ENCODE peak calls at places on chromosome 15, in five cellular contexts. B is brain microvascular endothelial cell, V is fibroblast of lung, H is GM23338, C is astrocyte of the spinal cord. Y is an unnamed sample.
A peak's percentile ranks its signal among the peaks of the same experiment; 100 is the strongest.

GRCh38 chr15:32651229-32651837 is 9.8 kb downstream of the SCG5 start:
- DNase-seq in C (peak; percentile 69), B (peak; percentile 56), V (peak; percentile 72), H (peak; percentile 86), Y (peak; percentile 52)

GRCh38 chr15:73021139-73021621 is 31.1 kb upstream of the NEO1 start:
- DNase-seq in V (no peak), H (peak; percentile 71), B (no peak), C (no peak), Y (no peak)

GRCh38 chr15:31302778-31303433 is 23.7 kb upstream of the KLF13 start:
- DNase-seq in V (no peak), H (peak; percentile 60), B (no peak), C (no peak), Y (peak; percentile 35)

GRCh38 chr15:95875141-95875643 is 455.3 kb upstream of the NR2F2 start:
- DNase-seq in C (peak; percentile 81), H (no peak), B (peak; percentile 65), V (peak; percentile 76), Y (peak; percentile 8)

GRCh38 chr15:31452595-31453557 is 126.2 kb downstream of the KLF13 start:
- DNase-seq in V (no peak), B (no peak), H (no peak), C (no peak), Y (no peak)

GRCh38 chr15:87478688-87479072 is 777.9 kb downstream of the NTRK3 start:
- DNase-seq in H (no peak), B (no peak), C (no peak), V (no peak), Y (no peak)

GRCh38 chr15:79004336-79004735 is 59.5 kb upstream of the CTSH start:
- DNase-seq in C (peak; percentile 30), B (peak; percentile 65), H (peak; percentile 68), V (peak; percentile 33), Y (peak; percentile 42)

GRCh38 chr15:70096215-70096974 is 1.3 kb downstream of the TLE3 start:
- DNase-seq in B (peak; percentile 25), H (no peak), V (peak; percentile 55), C (peak; percentile 58), Y (peak; percentile 79)

GRCh38 chr15:32878342-32878741 is 160.5 kb downstream of the GREM1 start:
- DNase-seq in V (no peak), B (no peak), H (no peak), C (no peak), Y (no peak)

GRCh38 chr15:88072598-88073385 is 183.7 kb downstream of the NTRK3 start:
- DNase-seq in C (no peak), B (no peak), V (no peak), H (peak; percentile 74), Y (no peak)

GRCh38 chr15:94582368-94582767 is 351.0 kb downstream of the MCTP2 start:
- DNase-seq in C (no peak), B (no peak), V (no peak), H (peak; percentile 77), Y (peak; percentile 54)

GRCh38 chr15:72117448-72117697 is 577 bp downstream of the MYO9A start:
- DNase-seq in C (peak; percentile 83), B (peak; percentile 75), V (peak; percentile 83), H (peak; percentile 88), Y (peak; percentile 75)

GRCh38 chr15:44028349-44028748 is 166.7 kb downstream of the FRMD5 start:
- DNase-seq in C (peak; percentile 43), H (no peak), V (no peak), B (peak; percentile 41), Y (peak; percentile 27)

GRCh38 chr15:70783610-70784021 is 20.3 kb upstream of the UACA start:
- DNase-seq in V (peak; percentile 46), B (no peak), C (peak; percentile 65), H (no peak), Y (no peak)

GRCh38 chr15:78878356-78878755 is 5.7 kb downstream of the MORF4L1 start:
- DNase-seq in H (no peak), B (peak; percentile 42), V (peak; percentile 36), C (peak; percentile 69), Y (no peak)

GRCh38 chr15:60592386-60593339 is 113.7 kb upstream of the ICE2 start:
- DNase-seq in V (peak; percentile 60), B (peak; percentile 29), C (peak; percentile 54), H (peak; percentile 94), Y (peak; percentile 89)
- TF ChIP-seq CTCF in V (no peak), B (peak; percentile 10), C (no peak), H (peak; percentile 18), Y (peak; percentile 21)

GRCh38 chr15:61216519-61216918 is 12.6 kb downstream of the RORA start:
- DNase-seq in H (peak; percentile 74), C (no peak), V (no peak), B (no peak), Y (no peak)
- TF ChIP-seq CTCF in H (peak; percentile 58), C (no peak), V (no peak), B (peak; percentile 17), Y (no peak)

DNA sequence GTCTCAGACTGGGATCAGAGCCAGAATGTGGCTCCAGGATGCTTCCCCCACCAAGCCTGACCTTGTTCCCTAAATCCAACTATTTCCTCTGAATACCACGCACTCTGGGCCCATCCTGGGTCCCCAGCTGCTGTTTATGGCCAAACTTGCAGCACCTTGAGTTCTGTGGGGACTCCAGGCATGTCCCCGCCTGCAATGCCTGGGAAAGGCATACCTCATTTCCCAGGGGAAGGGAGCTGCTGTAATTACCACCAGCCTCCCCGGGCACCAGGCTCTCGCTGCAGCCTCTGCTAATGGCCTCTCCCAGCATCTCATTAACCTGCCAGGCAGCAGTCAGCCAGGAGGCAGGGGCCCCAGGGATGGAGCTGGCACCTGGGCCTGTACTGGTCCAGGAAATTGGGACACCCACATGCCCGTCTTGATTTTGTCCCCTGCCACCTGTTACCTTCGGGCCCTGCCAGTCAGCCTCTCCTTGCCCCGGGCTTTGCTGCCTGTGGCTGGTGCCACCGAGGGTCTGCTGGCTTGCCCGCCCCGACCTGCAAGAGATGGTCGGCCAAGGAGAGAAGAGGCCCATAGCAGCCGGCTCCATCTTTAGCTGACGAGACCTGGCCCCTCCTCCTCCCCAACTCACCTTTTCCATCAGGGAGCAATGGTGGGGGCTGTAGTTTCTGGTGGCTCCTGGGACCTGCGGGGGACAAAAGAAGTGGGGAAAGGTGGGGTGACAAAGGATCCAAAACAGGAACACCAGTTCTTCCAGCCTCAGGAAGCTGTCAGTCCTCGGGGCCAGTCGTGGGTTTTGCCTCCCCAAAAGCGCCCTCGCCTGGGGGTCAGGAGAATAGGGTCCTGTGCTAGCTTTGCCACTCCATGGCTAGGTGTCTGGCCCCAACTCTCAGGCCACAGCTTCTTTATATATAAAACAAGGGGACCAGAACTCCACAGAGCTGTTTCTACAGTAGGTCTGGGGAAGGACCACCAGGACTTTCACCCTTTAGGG is 4.3 kb downstream of the CCDC9B start:
- DNase-seq in V (no peak), B (no peak), C (no peak), H (peak; percentile 72), Y (peak; percentile 18)
- TF ChIP-seq CTCF in V (no peak), B (peak; percentile 22), C (peak; percentile 12), H (peak; percentile 56), Y (no peak)

GRCh38 chr15:90859234-90860131 is 8.9 kb upstream of the FURIN start:
- DNase-seq in C (no peak), V (no peak), H (peak; percentile 47), B (no peak), Y (peak; percentile 1)
- TF ChIP-seq CTCF in C (no peak), V (no peak), H (peak; percentile 10), B (no peak), Y (no peak)

DNA sequence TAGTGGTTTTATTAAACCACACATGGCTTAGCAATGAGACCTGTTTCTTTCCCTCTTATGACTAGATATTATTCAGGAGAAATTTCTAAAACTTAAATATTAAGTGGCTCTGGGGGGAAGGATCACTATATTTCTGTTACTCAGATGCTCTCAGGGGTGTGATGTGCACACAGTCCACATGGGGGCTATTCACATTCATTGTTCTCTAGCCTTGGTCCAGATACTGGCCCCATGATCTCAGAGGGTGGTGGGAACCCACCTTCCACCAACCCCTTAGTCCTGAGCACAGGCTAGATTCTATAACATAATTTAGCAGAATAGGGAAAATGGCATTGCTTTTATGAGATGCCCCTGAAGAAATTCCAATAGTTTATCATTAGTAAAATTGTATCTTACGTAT is 149.0 kb upstream of the ST8SIA2 start:
- DNase-seq in H (no peak), C (no peak), V (no peak), B (no peak), Y (no peak)
- TF ChIP-seq CTCF in H (no peak), C (no peak), V (no peak), B (no peak), Y (no peak)

DNA sequence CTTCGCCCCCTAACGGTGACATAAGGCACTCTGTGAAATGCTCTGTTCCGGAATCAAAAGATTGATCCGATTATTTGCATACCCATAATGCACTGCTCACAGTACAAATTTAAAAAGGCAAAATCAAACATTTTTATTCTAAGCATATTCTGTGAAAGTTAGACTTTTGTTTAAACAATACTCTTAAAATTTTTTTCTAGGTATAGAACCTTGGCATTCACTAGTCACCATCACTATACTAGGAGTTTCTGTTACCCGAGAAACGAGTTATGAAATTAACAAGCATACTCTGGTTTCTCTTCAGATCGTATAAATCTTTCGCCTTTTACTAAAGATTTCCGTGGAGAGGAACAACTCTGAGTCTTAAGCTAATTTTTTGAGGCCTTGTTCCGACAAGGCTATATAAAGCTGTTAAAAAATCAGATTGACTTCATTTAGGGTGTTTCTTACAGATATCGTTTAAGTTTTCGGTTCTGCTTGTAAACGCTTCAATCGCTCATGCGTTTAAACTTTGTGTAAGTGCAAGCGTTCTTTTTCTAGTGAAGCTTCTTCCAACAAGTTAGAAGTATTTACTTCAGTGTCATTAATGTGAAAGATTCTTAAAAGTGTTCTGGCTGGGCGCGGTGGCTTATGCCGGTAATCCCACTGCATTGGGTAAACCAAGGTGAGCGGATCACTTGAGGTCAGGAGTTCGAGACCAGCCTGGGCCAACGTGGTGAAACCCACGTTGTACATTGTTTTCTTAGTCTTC is at the start of gene RNU5B-1:
- DNase-seq in H (peak; percentile 95), C (peak; percentile 98), B (peak; percentile 87), V (peak; percentile 99), Y (peak; percentile 89)
- TF ChIP-seq CTCF in H (no peak), C (peak; percentile 92), B (peak; percentile 92), V (peak; percentile 95), Y (peak; percentile 95)

GRCh38 chr15:40289140-40289775 is 6.4 kb upstream of the ANKRD63 start:
- DNase-seq in B (no peak), V (no peak), H (no peak), C (no peak), Y (no peak)
- TF ChIP-seq CTCF in B (no peak), V (no peak), H (no peak), C (no peak), Y (no peak)

DNA sequence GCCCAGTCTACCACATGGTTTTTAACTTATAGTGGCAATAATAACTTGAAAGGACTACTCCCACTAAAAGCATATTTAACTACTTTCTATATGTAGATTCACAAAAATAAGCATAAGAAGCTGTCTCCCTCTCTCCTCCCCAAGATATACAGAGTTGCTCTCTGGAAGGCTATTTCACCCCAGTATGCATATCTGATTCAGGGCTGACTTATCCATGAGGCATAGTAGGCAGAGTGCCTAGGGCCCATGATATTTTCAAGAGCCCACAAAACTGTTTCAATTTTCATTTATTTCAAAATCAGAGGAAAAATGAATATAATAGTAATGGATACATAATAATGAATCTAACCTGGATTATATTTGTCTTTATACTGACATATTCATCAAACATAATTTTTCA is 20.5 kb downstream of the ATP8B4 start:
- DNase-seq in V (no peak), C (no peak), H (no peak), B (no peak), Y (no peak)
- TF ChIP-seq CTCF in V (no peak), C (no peak), H (no peak), B (no peak), Y (no peak)